ENCODE peak calls at places on chromosomes 16 and 17, in nine cellular contexts. V is fibroblast of mammary gland; H is CMK; J is non-pigmented ciliary epithelial cell; N is Caco-2; U is NCI-H187; B is naive thymus-derived CD8-positive, alpha-beta T cell; Y is dorsolateral prefrontal cortex; S is AG04450. X is an unnamed sample.

GRCh38 chr16:67833035-67833417 is 9.1 kb upstream of the THAP11 start:
- DNase-seq in V (peak), S (no peak), U (no peak), N (no peak), B (no peak), H (no peak), J (no peak), Y (no peak), X (no peak)

GRCh38 chr17:38705523-38705802 is 390 bp downstream of the MLLT6 start:
- DNase-seq in Y (no peak), H (no peak), V (no peak), J (no peak), B (no peak), U (no peak), S (no peak), N (no peak), X (peak)

GRCh38 chr16:85347213-85347591 is 234.9 kb upstream of the CIBAR2 start:
- DNase-seq in N (no peak), H (no peak), J (no peak), U (no peak), Y (no peak), S (no peak), B (no peak), V (no peak), X (no peak)

GRCh38 chr17:7668482-7668881 is 17.8 kb downstream of the ATP1B2 start:
- DNase-seq in J (no peak), N (no peak), V (no peak), S (no peak), U (no peak), H (no peak), B (no peak), Y (no peak), X (no peak)

GRCh38 chr17:74148901-74149596 is 54.4 kb upstream of the RPL38 start:
- DNase-seq in H (no peak), J (no peak), S (no peak), V (no peak), U (no peak), Y (no peak), N (no peak), B (no peak), X (no peak)

GRCh38 chr17:77465358-77466041 is 324.7 kb downstream of the SEC14L1 start:
- DNase-seq in B (peak), S (no peak), V (peak), N (no peak), J (no peak), H (no peak), U (no peak), Y (no peak), X (peak)

GRCh38 chr16:22291860-22292692 is 5.1 kb upstream of the POLR3E start:
- DNase-seq in U (no peak), J (no peak), B (no peak), S (peak), Y (no peak), N (peak), V (peak), H (peak), X (no peak)

GRCh38 chr17:59607817-59608403 is 11.8 kb upstream of the CLTC start:
- DNase-seq in Y (no peak), B (no peak), J (no peak), N (peak), S (no peak), V (no peak), U (no peak), H (no peak), X (no peak)

GRCh38 chr16:26905336-26905735 is 161.4 kb upstream of the C16orf82 start:
- DNase-seq in Y (no peak), J (peak), S (peak), V (peak), N (no peak), U (no peak), H (no peak), B (no peak), X (no peak)

GRCh38 chr17:27756467-27757371 is 43.6 kb downstream of the NOS2 start:
- DNase-seq in N (peak), J (peak), S (peak), V (peak), Y (peak), H (peak), U (no peak), B (peak), X (peak)

GRCh38 chr17:45261577-45262515 is at the start of gene SPATA32:
- DNase-seq in U (no peak), B (peak), J (no peak), H (peak), V (no peak), N (no peak), S (no peak), Y (no peak), X (peak)

GRCh38 chr16:72877374-72878028 is 170.4 kb downstream of the ZFHX3 start:
- DNase-seq in U (no peak), S (no peak), V (peak), H (no peak), J (peak), Y (no peak), N (peak), B (no peak), X (no peak)

GRCh38 chr17:75367312-75367711 is 38.2 kb downstream of the GRB2 start:
- DNase-seq in J (no peak), N (no peak), B (no peak), U (no peak), H (no peak), S (no peak), V (peak), Y (no peak), X (no peak)

GRCh38 chr16:51896013-51896412 is 650.9 kb downstream of the TOX3 start:
- DNase-seq in J (no peak), S (no peak), H (no peak), U (no peak), N (no peak), B (no peak), Y (no peak), V (no peak), X (no peak)

GRCh38 chr17:42458497-42459255 is at the start of gene ATP6V0A1:
- DNase-seq in B (peak), J (no peak), Y (peak), S (no peak), V (peak), H (peak), U (peak), N (peak), X (peak)

GRCh38 chr16:85120006-85120340 is 7.7 kb upstream of the CIBAR2 start:
- DNase-seq in H (no peak), Y (no peak), S (no peak), J (no peak), U (no peak), V (no peak), N (no peak), B (no peak), X (no peak)

GRCh38 chr16:80583466-80583865 is 42.7 kb downstream of the DYNLRB2 start:
- DNase-seq in Y (no peak), J (no peak), H (no peak), U (no peak), N (no peak), B (no peak), S (no peak), V (peak), X (no peak)

GRCh38 chr16:74073471-74073870 is 223.1 kb upstream of the PSMD7 start:
- DNase-seq in S (no peak), N (no peak), Y (no peak), J (no peak), U (no peak), H (no peak), B (no peak), V (peak), X (no peak)

GRCh38 chr16:75097941-75098897 is 18.4 kb downstream of the LDHD start:
- DNase-seq in H (no peak), N (no peak), J (no peak), B (peak), Y (no peak), S (no peak), V (no peak), U (no peak), X (peak)

GRCh38 chr17:9195961-9196668 is 174.8 kb downstream of the NTN1 start:
- DNase-seq in B (no peak), Y (no peak), S (no peak), H (no peak), V (no peak), J (no peak), U (no peak), N (peak), X (no peak)

GRCh38 chr16:66844009-66844341 is 239 bp upstream of the CA7 start:
- DNase-seq in B (no peak), U (no peak), S (no peak), N (no peak), H (no peak), Y (no peak), V (no peak), J (no peak), X (no peak)

GRCh38 chr17:39404542-39405378 is 3.3 kb upstream of the FBXL20 start:
- DNase-seq in V (peak), B (no peak), U (no peak), J (peak), N (no peak), Y (no peak), H (no peak), S (peak), X (peak)

GRCh38 chr17:59347975-59348391 is 16.5 kb downstream of the YPEL2 start:
- DNase-seq in H (no peak), U (no peak), V (no peak), Y (no peak), B (no peak), S (no peak), N (peak), J (no peak), X (no peak)

GRCh38 chr17:38706625-38707298 is 1.7 kb downstream of the MLLT6 start:
- DNase-seq in H (no peak), U (no peak), B (peak), N (no peak), J (no peak), Y (no peak), V (peak), S (no peak), X (peak)

GRCh38 chr17:2776589-2777241 is 19.5 kb upstream of the RAP1GAP2 start:
- DNase-seq in V (no peak), H (no peak), N (peak), Y (no peak), B (no peak), U (no peak), J (no peak), S (no peak), X (no peak)

GRCh38 chr17:77716289-77716929 is 242.1 kb upstream of the TNRC6C start:
- DNase-seq in V (peak), B (no peak), U (no peak), H (no peak), J (no peak), N (no peak), S (no peak), Y (no peak), X (no peak)

X was measured in stimulated activated naive CD8-positive, alpha-beta T cell treated with anti-CD3 and anti-CD28 coated beads, Interleukin-15, amount 100 ng/mL, for 72 hours.